ENCODE peak calls at places on chromosomes 6 and 20, in four cellular contexts. T is CD8-positive, alpha-beta memory T cell; J is fibroblast of lung; X is endothelial cell of umbilical vein. L is an unnamed sample.

GRCh38 chr6:69935079-69935478 is 68.7 kb downstream of the COL19A1 start:
- DNase-seq in T (no peak), J (no peak), X (no peak), L (no peak)

GRCh38 chr6:35077006-35077712 is 64.0 kb downstream of the TCP11 start:
- DNase-seq in T (no peak), J (no peak), X (no peak), L (no peak)

GRCh38 chr6:139060332-139060731 is 31.8 kb downstream of the ABRACL start:
- DNase-seq in T (no peak), J (peak; percentile 86), X (no peak), L (peak; percentile 91)

GRCh38 chr6:36984581-36985383 is 1.2 kb downstream of the MTCH1 start:
- DNase-seq in T (peak; percentile 49), J (peak; percentile 79), X (peak; percentile 68), L (peak; percentile 84)

GRCh38 chr6:50278663-50279062 is 228.9 kb upstream of the DEFB112 start:
- DNase-seq in T (no peak), J (peak; percentile 18), X (no peak), L (no peak)

GRCh38 chr6:29696147-29697129 is 15.5 kb upstream of the ZFP57 start:
- DNase-seq in T (no peak), J (no peak), X (no peak), L (peak; percentile 44)

GRCh38 chr6:128437685-128438084 is 82.7 kb downstream of the PTPRK start:
- DNase-seq in T (no peak), J (no peak), X (no peak), L (no peak)

GRCh38 chr6:1609662-1610496 is at the start of gene FOXC1:
- DNase-seq in T (no peak), J (peak; percentile 91), X (peak; percentile 97), L (peak; percentile 96)

GRCh38 chr6:136772685-136773472 is 19.4 kb downstream of the MAP3K5 start:
- DNase-seq in T (no peak), J (no peak), X (no peak), L (no peak)

GRCh38 chr20:33945391-33946079 is 48.2 kb upstream of the RALY start:
- DNase-seq in T (no peak), J (peak; percentile 83), X (no peak), L (peak; percentile 94)

GRCh38 chr20:57313230-57313629 is 16.4 kb upstream of the SPO11 start:
- DNase-seq in T (no peak), J (no peak), X (no peak), L (no peak)

GRCh38 chr6:31582230-31582601 is at the start of gene LTB:
- DNase-seq in T (peak; percentile 60), J (no peak), X (no peak), L (no peak)

GRCh38 chr6:162099685-162100084 is 627.9 kb downstream of the PRKN start:
- DNase-seq in T (no peak), J (peak; percentile 92), X (no peak), L (peak; percentile 98)

GRCh38 chr6:36930483-36930882 is 24.1 kb upstream of the PI16 start:
- DNase-seq in T (no peak), J (no peak), X (no peak), L (peak; percentile 73)

GRCh38 chr20:5770987-5771318 is 20.8 kb downstream of the SHLD1 start:
- DNase-seq in T (no peak), J (no peak), X (no peak), L (no peak)

GRCh38 chr6:42368156-42368555 is 83.6 kb downstream of the TRERF1 start:
- DNase-seq in T (no peak), J (no peak), X (no peak), L (no peak)

GRCh38 chr6:42313038-42313437 is 95.4 kb upstream of the MRPS10 start:
- DNase-seq in T (no peak), J (peak; percentile 48), X (no peak), L (peak; percentile 76)

GRCh38 chr6:1182722-1183521 is 129.0 kb upstream of the FOXQ1 start:
- DNase-seq in T (no peak), J (no peak), X (no peak), L (peak; percentile 53)

GRCh38 chr20:37095108-37095608 is 639 bp downstream of the RBL1 start:
- DNase-seq in T (peak; percentile 53), J (peak; percentile 6), X (no peak), L (peak; percentile 39)

GRCh38 chr6:12033770-12034169 is 21.7 kb downstream of the HIVEP1 start:
- DNase-seq in T (no peak), J (peak; percentile 55), X (no peak), L (peak; percentile 39)

GRCh38 chr6:12806811-12807210 is 90.2 kb downstream of the PHACTR1 start:
- DNase-seq in T (no peak), J (no peak), X (no peak), L (peak; percentile 9)

DNA sequence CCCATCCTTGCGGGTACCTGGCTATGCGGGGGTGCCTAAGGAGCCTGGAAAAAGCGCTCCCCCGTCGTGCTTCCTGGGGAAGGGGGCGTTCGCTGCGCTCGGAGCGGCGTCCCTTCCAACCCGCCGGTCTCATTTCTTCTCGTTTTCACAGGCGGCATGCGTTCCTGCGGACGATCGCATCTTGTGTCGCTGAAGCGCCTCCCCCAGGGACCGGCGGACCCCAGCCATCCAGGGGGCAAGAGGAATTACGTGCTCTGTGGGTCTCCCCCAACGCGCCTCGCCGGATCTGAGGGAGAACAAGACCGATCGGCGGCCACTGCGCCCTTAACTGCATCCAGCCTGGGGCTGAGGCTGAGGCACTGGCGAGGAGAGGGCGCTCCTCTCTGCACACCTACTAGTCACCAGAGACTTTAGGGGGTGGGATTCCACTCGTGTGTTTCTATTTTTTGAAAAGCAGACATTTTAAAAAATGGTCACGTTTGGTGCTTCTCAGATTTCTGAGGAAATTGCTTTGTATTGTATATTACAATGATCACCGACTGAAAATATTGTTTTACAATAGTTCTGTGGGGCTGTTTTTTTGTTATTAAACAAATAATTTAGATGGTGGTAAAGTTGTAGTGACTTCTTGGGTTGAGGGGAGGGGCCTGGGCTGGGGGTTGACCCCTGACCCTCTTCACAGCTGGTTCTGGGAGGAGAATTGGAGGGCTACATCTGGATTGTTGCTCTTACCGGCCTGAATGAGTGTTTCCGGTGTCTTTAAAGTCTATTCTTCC is 1.0 kb downstream of the ID1 start:
- DNase-seq in T (no peak), J (peak; percentile 37), X (peak; percentile 36), L (peak; percentile 60)
- H3K4me1 ChIP-seq in T (peaks cover 16% of the 10 kb centered on the region), J (peaks cover 26% of the 10 kb centered on the region), X (peaks cover 56% of the 10 kb centered on the region), L (peaks cover 42% of the 10 kb centered on the region)

GRCh38 chr6:167667204-167668018 is 159.3 kb upstream of the AFDN start:
- DNase-seq in T (no peak), J (no peak), X (no peak), L (no peak)
- H3K4me1 ChIP-seq in T (no peaks in the 10 kb centered on the region), J (no peaks in the 10 kb centered on the region), X (no peaks in the 10 kb centered on the region), L (no peaks in the 10 kb centered on the region)

GRCh38 chr6:111858347-111858746 is 14.9 kb downstream of the FYN start:
- DNase-seq in T (no peak), J (no peak), X (no peak), L (no peak)
- H3K4me1 ChIP-seq in T (peaks cover 94% of the 10 kb centered on the region), J (no peaks in the 10 kb centered on the region), X (no peaks in the 10 kb centered on the region), L (no peaks in the 10 kb centered on the region)

GRCh38 chr6:137861550-137862337 is 5.3 kb upstream of the TNFAIP3 start:
- DNase-seq in T (no peak), J (no peak), X (no peak), L (peak; percentile 35)

GRCh38 chr6:137862419-137863125 is 4.5 kb upstream of the TNFAIP3 start:
- DNase-seq in T (no peak), J (no peak), X (no peak), L (no peak)

GRCh38 chr6:137860394-137861005 is 6.6 kb upstream of the TNFAIP3 start:
- DNase-seq in T (no peak), J (no peak), X (no peak), L (no peak)

GRCh38 chr6:137864812-137865508 is 2.1 kb upstream of the TNFAIP3 start:
- DNase-seq in T (no peak), J (no peak), X (no peak), L (no peak)

DNA sequence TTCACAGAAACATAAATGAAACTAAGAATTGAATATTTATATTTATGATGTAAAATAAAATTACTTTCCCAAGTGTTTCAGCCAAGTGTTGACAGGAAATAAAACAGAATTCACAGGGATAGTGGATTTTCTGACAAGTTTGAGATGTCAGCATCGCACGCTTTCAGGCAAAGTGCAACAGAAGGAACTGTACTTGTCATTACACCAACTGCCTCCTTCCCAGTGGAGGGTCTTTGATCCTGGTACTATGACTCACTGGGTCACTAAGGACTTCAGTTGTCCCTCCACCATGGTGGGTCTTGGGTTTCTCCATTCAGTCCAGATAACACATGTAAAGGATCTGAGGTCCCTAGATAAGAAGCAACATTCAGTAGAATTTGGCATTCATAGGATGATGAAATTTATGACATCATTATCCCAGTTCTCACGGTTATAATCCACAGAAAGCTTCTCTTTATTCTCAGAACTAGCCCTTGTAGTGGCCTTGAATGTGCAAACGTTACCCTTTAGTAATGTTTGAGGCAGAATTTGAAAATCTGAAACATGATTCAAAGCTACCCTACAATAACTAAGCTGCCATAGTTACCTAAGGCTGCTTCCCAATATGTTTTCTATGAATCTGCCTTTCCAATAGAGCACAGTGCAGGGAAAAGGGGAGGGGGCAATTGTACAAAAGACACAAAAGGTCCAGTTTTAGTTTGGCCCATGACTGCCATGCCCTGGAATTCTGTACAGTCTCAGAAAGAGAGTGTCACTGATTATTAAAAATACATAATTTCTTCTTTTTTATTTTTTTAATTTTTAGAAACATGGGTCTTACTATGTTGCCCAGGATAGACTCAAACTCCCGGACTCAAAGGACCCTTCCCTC is 3.7 kb upstream of the TNFAIP3 start:
- DNase-seq in T (no peak), J (peak; percentile 31), X (no peak), L (peak; percentile 37)
- H3K4me1 ChIP-seq in T (peaks cover 13% of the 10 kb centered on the region), J (peaks cover 4% of the 10 kb centered on the region), X (peaks cover 6% of the 10 kb centered on the region), L (peaks cover 4% of the 10 kb centered on the region)

GRCh38 chr6:47047097-47047478 is 5.0 kb upstream of the ADGRF1 start:
- DNase-seq in T (no peak), J (no peak), X (no peak), L (no peak)

GRCh38 chr6:47048638-47049037 is 6.5 kb upstream of the ADGRF1 start:
- DNase-seq in T (no peak), J (no peak), X (no peak), L (no peak)

GRCh38 chr6:47044418-47044817 is 2.3 kb upstream of the ADGRF1 start:
- DNase-seq in T (no peak), J (no peak), X (peak; percentile 67), L (no peak)

GRCh38 chr6:47042238-47042843 is at the start of gene ADGRF1:
- DNase-seq in T (no peak), J (no peak), X (no peak), L (no peak)

GRCh38 chr6:47047479-47048411 is 5.6 kb upstream of the ADGRF1 start:
- DNase-seq in T (no peak), J (peak; percentile 79), X (peak; percentile 94), L (peak; percentile 72)
- H3K4me1 ChIP-seq in T (no peaks in the 10 kb centered on the region), J (no peaks in the 10 kb centered on the region), X (peaks cover 46% of the 10 kb centered on the region), L (no peaks in the 10 kb centered on the region)